ENCODE peak calls at places on chromosomes 12 and 14, in seven cellular contexts. One of them, this sample, is unnamed.

GRCh38 chr12:120468271-120468845 is 1.2 kb downstream of the SRSF9 start:
- DNase-seq in activated T-cell treated with anti-CD3 and anti-CD28 coated beads for 1 hour: peak
- DNase-seq in T-helper 17 cell: no peak
- DNase-seq in upper lobe of right lung: peak
- DNase-seq in AG20443: peak
- DNase-seq in AG04450: no peak
- DNase-seq in tibial artery: peak
- DNase-seq in this sample: no peak

GRCh38 chr12:111748195-111748803 is 18.4 kb upstream of the ALDH2 start:
- DNase-seq in activated T-cell treated with anti-CD3 and anti-CD28 coated beads for 1 hour: no peak
- DNase-seq in T-helper 17 cell: no peak
- DNase-seq in upper lobe of right lung: no peak
- DNase-seq in AG20443: no peak
- DNase-seq in AG04450: no peak
- DNase-seq in tibial artery: no peak
- DNase-seq in this sample: no peak

GRCh38 chr14:59360923-59361794 is 104.0 kb downstream of the GPR135 start:
- DNase-seq in activated T-cell treated with anti-CD3 and anti-CD28 coated beads for 1 hour: no peak
- DNase-seq in T-helper 17 cell: no peak
- DNase-seq in upper lobe of right lung: peak
- DNase-seq in AG20443: no peak
- DNase-seq in AG04450: peak
- DNase-seq in tibial artery: peak
- DNase-seq in this sample: no peak

GRCh38 chr12:92432724-92433281 is 270.0 kb upstream of the PLEKHG7 start:
- DNase-seq in activated T-cell treated with anti-CD3 and anti-CD28 coated beads for 1 hour: no peak
- DNase-seq in T-helper 17 cell: no peak
- DNase-seq in upper lobe of right lung: no peak
- DNase-seq in AG20443: no peak
- DNase-seq in AG04450: no peak
- DNase-seq in tibial artery: no peak
- DNase-seq in this sample: no peak

GRCh38 chr14:70857499-70857895 is 48.2 kb upstream of the MAP3K9 start:
- DNase-seq in activated T-cell treated with anti-CD3 and anti-CD28 coated beads for 1 hour: no peak
- DNase-seq in T-helper 17 cell: no peak
- DNase-seq in upper lobe of right lung: no peak
- DNase-seq in AG20443: no peak
- DNase-seq in AG04450: no peak
- DNase-seq in tibial artery: no peak
- DNase-seq in this sample: no peak

GRCh38 chr12:25745281-25745680 is 192.2 kb upstream of the LMNTD1 start:
- DNase-seq in activated T-cell treated with anti-CD3 and anti-CD28 coated beads for 1 hour: no peak
- DNase-seq in T-helper 17 cell: no peak
- DNase-seq in upper lobe of right lung: no peak
- DNase-seq in AG20443: no peak
- DNase-seq in AG04450: no peak
- DNase-seq in tibial artery: no peak
- DNase-seq in this sample: no peak

GRCh38 chr14:100417466-100417865 is 94.3 kb downstream of the SLC25A47 start:
- DNase-seq in activated T-cell treated with anti-CD3 and anti-CD28 coated beads for 1 hour: no peak
- DNase-seq in T-helper 17 cell: no peak
- DNase-seq in upper lobe of right lung: no peak
- DNase-seq in AG20443: peak
- DNase-seq in AG04450: peak
- DNase-seq in tibial artery: no peak
- DNase-seq in this sample: peak

GRCh38 chr14:87152701-87153100 is 840.3 kb downstream of the GALC start:
- DNase-seq in activated T-cell treated with anti-CD3 and anti-CD28 coated beads for 1 hour: no peak
- DNase-seq in T-helper 17 cell: no peak
- DNase-seq in upper lobe of right lung: no peak
- DNase-seq in AG20443: no peak
- DNase-seq in AG04450: no peak
- DNase-seq in tibial artery: no peak
- DNase-seq in this sample: no peak

GRCh38 chr12:113559466-113559865 is 87.8 kb upstream of the LHX5 start:
- DNase-seq in activated T-cell treated with anti-CD3 and anti-CD28 coated beads for 1 hour: no peak
- DNase-seq in T-helper 17 cell: no peak
- DNase-seq in upper lobe of right lung: no peak
- DNase-seq in AG20443: no peak
- DNase-seq in AG04450: no peak
- DNase-seq in tibial artery: no peak
- DNase-seq in this sample: no peak

GRCh38 chr14:104554088-104554607 is 25.4 kb upstream of the C14orf180 start:
- DNase-seq in activated T-cell treated with anti-CD3 and anti-CD28 coated beads for 1 hour: no peak
- DNase-seq in T-helper 17 cell: no peak
- DNase-seq in upper lobe of right lung: peak
- DNase-seq in AG20443: no peak
- DNase-seq in AG04450: no peak
- DNase-seq in tibial artery: peak
- DNase-seq in this sample: no peak

GRCh38 chr12:124716208-124717141 is 147.2 kb downstream of the SCARB1 start:
- DNase-seq in activated T-cell treated with anti-CD3 and anti-CD28 coated beads for 1 hour: no peak
- DNase-seq in T-helper 17 cell: no peak
- DNase-seq in upper lobe of right lung: peak
- DNase-seq in AG20443: no peak
- DNase-seq in AG04450: no peak
- DNase-seq in tibial artery: no peak
- DNase-seq in this sample: no peak

GRCh38 chr14:56754966-56755365 is 55.3 kb downstream of the OTX2 start:
- DNase-seq in activated T-cell treated with anti-CD3 and anti-CD28 coated beads for 1 hour: no peak
- DNase-seq in T-helper 17 cell: no peak
- DNase-seq in upper lobe of right lung: no peak
- DNase-seq in AG20443: no peak
- DNase-seq in AG04450: no peak
- DNase-seq in tibial artery: no peak
- DNase-seq in this sample: no peak

GRCh38 chr14:81132492-81132891 is 88.3 kb downstream of the GTF2A1 start:
- DNase-seq in activated T-cell treated with anti-CD3 and anti-CD28 coated beads for 1 hour: no peak
- DNase-seq in T-helper 17 cell: no peak
- DNase-seq in upper lobe of right lung: no peak
- DNase-seq in AG20443: no peak
- DNase-seq in AG04450: no peak
- DNase-seq in tibial artery: no peak
- DNase-seq in this sample: no peak

GRCh38 chr12:104643921-104644669 is 187.3 kb downstream of the CHST11 start:
- DNase-seq in activated T-cell treated with anti-CD3 and anti-CD28 coated beads for 1 hour: no peak
- DNase-seq in T-helper 17 cell: no peak
- DNase-seq in upper lobe of right lung: no peak
- DNase-seq in AG20443: no peak
- DNase-seq in AG04450: no peak
- DNase-seq in tibial artery: no peak
- DNase-seq in this sample: no peak

GRCh38 chr12:104636496-104636895 is 179.7 kb downstream of the CHST11 start:
- DNase-seq in activated T-cell treated with anti-CD3 and anti-CD28 coated beads for 1 hour: no peak
- DNase-seq in T-helper 17 cell: no peak
- DNase-seq in upper lobe of right lung: no peak
- DNase-seq in AG20443: no peak
- DNase-seq in AG04450: no peak
- DNase-seq in tibial artery: no peak
- DNase-seq in this sample: no peak

GRCh38 chr12:64995831-64996230 is 125.3 kb downstream of the WIF1 start:
- DNase-seq in activated T-cell treated with anti-CD3 and anti-CD28 coated beads for 1 hour: no peak
- DNase-seq in T-helper 17 cell: no peak
- DNase-seq in upper lobe of right lung: no peak
- DNase-seq in AG20443: no peak
- DNase-seq in AG04450: no peak
- DNase-seq in tibial artery: no peak
- DNase-seq in this sample: no peak

GRCh38 chr12:1614360-1614759 is 14.7 kb upstream of the WNT5B start:
- DNase-seq in activated T-cell treated with anti-CD3 and anti-CD28 coated beads for 1 hour: no peak
- DNase-seq in T-helper 17 cell: no peak
- DNase-seq in upper lobe of right lung: no peak
- DNase-seq in AG20443: no peak
- DNase-seq in AG04450: no peak
- DNase-seq in tibial artery: no peak
- DNase-seq in this sample: no peak

GRCh38 chr14:88993946-88994345 is 169.5 kb downstream of the TTC8 start:
- DNase-seq in activated T-cell treated with anti-CD3 and anti-CD28 coated beads for 1 hour: no peak
- DNase-seq in T-helper 17 cell: no peak
- DNase-seq in upper lobe of right lung: no peak
- DNase-seq in AG20443: peak
- DNase-seq in AG04450: no peak
- DNase-seq in tibial artery: no peak
- DNase-seq in this sample: no peak

GRCh38 chr12:47881826-47882427 is 22.9 kb downstream of the VDR start:
- DNase-seq in activated T-cell treated with anti-CD3 and anti-CD28 coated beads for 1 hour: no peak
- DNase-seq in T-helper 17 cell: no peak
- DNase-seq in upper lobe of right lung: no peak
- DNase-seq in AG20443: peak
- DNase-seq in AG04450: peak
- DNase-seq in tibial artery: peak
- DNase-seq in this sample: no peak